ENCODE peak calls at places on chromosomes 11 and 22, in five cellular contexts. T, Y, S, G and V are unnamed samples.

GRCh38 chr11:122933434-122933833 is 48.2 kb downstream of the BSX start:
- DNase-seq in Y (no peak), S (no peak), T (no peak), G (no peak), V (no peak)

GRCh38 chr11:93081694-93082093 is 112.2 kb downstream of the MTNR1B start:
- DNase-seq in G (no peak), S (no peak), Y (no peak), T (no peak), V (no peak)

GRCh38 chr11:78230161-78230877 is 41.6 kb downstream of the USP35 start:
- DNase-seq in T (no peak), Y (no peak), G (no peak), S (no peak), V (no peak)

GRCh38 chr11:125842319-125842948 is 9.3 kb downstream of the PATE4 start:
- DNase-seq in S (peak; percentile 9), G (no peak), T (no peak), Y (no peak), V (no peak)

GRCh38 chr11:5605849-5606248 is 9.4 kb downstream of the TRIM6 start:
- DNase-seq in S (no peak), T (no peak), Y (no peak), G (no peak), V (no peak)

GRCh38 chr11:86741489-86742435 is 58.6 kb upstream of the PRSS23 start:
- DNase-seq in S (no peak), Y (peak; percentile 81), T (peak; percentile 64), G (no peak), V (no peak)

GRCh38 chr11:33178443-33179154 is 17.3 kb upstream of the CSTF3 start:
- DNase-seq in G (no peak), Y (no peak), S (no peak), T (no peak), V (no peak)

GRCh38 chr11:60785806-60786361 is 751 bp downstream of the MS4A10 start:
- DNase-seq in S (no peak), G (no peak), T (no peak), Y (no peak), V (no peak)

GRCh38 chr11:123797065-123797940 is 8.8 kb downstream of the OR6M1 start:
- DNase-seq in T (no peak), Y (no peak), S (no peak), G (no peak), V (no peak)

GRCh38 chr11:22431074-22431473 is 92.9 kb downstream of the SLC17A6 start:
- DNase-seq in Y (no peak), T (no peak), S (no peak), G (no peak), V (no peak)

GRCh38 chr11:96052921-96053631 is 129.2 kb upstream of the MTMR2 start:
- DNase-seq in S (no peak), T (no peak), Y (no peak), G (no peak), V (peak; percentile 53)

GRCh38 chr11:8060801-8061554 is 20.0 kb upstream of the TUB start:
- DNase-seq in Y (no peak), T (no peak), S (no peak), G (no peak), V (no peak)

DNA sequence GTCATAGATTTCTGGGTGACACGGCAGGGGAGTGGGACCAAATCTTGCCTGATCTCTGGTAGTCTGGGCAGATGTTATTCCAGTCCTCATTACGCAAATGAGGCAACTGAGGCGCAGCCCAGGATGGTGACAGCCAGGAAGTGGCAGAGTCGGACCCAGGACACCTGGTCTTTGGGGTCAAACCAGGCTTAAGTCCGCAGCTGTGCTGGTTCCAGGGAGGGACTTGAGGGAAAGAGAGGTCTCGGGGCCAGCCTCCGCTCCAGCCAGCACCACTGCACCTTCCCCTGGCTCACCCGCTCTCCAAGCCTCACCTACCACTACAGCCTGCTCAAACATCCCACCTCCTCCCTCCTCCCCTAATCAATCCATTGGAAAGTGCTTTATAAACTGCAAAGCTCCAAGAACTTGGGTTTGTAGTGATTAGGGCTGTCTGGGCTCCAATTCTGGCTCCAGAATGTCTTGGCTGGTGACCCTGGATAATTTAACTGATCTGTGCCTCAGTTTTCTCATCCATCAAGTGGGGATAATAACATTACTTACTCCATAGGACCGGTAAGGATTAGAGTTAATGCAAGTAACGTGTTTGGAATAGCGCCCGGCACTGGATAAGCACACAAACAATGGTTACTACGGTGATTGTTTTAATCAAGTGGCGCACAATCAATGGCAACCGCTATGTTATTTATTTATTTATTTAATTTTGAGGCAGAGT is 526 bp upstream of the PNPLA5 start:
- DNase-seq in Y (no peak), S (no peak), G (no peak), T (no peak), V (no peak)
- TF ChIP-seq KDM1A in Y (no peak), S (peak; percentile 88), G (no peak), T (no peak), V (no peak)

GRCh38 chr11:77085652-77086051 is 17.0 kb upstream of the OMP start:
- DNase-seq in T (no peak), Y (no peak), S (no peak), G (no peak), V (no peak)
- TF ChIP-seq KDM1A in T (no peak), Y (no peak), S (no peak), G (no peak), V (no peak)

GRCh38 chr22:42397332-42398246 is 34.6 kb downstream of the NFAM1 start:
- DNase-seq in G (no peak), Y (no peak), T (no peak), S (no peak), V (peak; percentile 66)
- TF ChIP-seq KDM1A in G (peak; percentile 84), Y (no peak), T (no peak), S (no peak), V (no peak)

GRCh38 chr22:30488121-30488520 is 16.3 kb upstream of the SEC14L3 start:
- DNase-seq in T (no peak), Y (no peak), S (no peak), G (no peak), V (no peak)

GRCh38 chr22:30485362-30485988 is 13.7 kb upstream of the SEC14L3 start:
- DNase-seq in Y (peak; percentile 34), G (peak; percentile 92), S (peak; percentile 44), T (peak; percentile 84), V (peak; percentile 5)

GRCh38 chr22:30486118-30486517 is 14.3 kb upstream of the SEC14L3 start:
- DNase-seq in Y (no peak), S (no peak), G (no peak), T (no peak), V (no peak)

GRCh38 chr22:30483169-30483568 is 11.4 kb upstream of the SEC14L3 start:
- DNase-seq in Y (no peak), G (no peak), S (no peak), T (no peak), V (no peak)

GRCh38 chr22:30486661-30487115 is 14.9 kb upstream of the SEC14L3 start:
- DNase-seq in S (no peak), G (no peak), Y (no peak), T (peak; percentile 24), V (no peak)
- TF ChIP-seq KDM1A in S (no peak), G (no peak), Y (no peak), T (no peak), V (no peak)

GRCh38 chr11:127492025-127492424 is 491.5 kb upstream of the KIRREL3 start:
- DNase-seq in T (no peak), Y (no peak), S (no peak), G (no peak), V (no peak)
- TF ChIP-seq KDM1A in T (no peak), Y (no peak), S (no peak), G (no peak), V (no peak)

GRCh38 chr11:65429069-65429681 is 6.6 kb downstream of the NEAT1 start:
- DNase-seq in Y (no peak), G (no peak), S (no peak), T (no peak), V (no peak)
- TF ChIP-seq KDM1A in Y (no peak), G (peak; percentile 27), S (no peak), T (no peak), V (no peak)

GRCh38 chr22:28296452-28296851 is 377.4 kb upstream of the PITPNB start:
- DNase-seq in Y (peak; percentile 21), G (no peak), S (no peak), T (no peak), V (no peak)

GRCh38 chr22:28299760-28300159 is 379.9 kb downstream of the TTC28 start:
- DNase-seq in Y (no peak), S (no peak), G (no peak), T (no peak), V (no peak)

GRCh38 chr22:28299329-28299728 is 380.3 kb upstream of the PITPNB start:
- DNase-seq in Y (no peak), T (no peak), S (no peak), G (no peak), V (no peak)

DNA sequence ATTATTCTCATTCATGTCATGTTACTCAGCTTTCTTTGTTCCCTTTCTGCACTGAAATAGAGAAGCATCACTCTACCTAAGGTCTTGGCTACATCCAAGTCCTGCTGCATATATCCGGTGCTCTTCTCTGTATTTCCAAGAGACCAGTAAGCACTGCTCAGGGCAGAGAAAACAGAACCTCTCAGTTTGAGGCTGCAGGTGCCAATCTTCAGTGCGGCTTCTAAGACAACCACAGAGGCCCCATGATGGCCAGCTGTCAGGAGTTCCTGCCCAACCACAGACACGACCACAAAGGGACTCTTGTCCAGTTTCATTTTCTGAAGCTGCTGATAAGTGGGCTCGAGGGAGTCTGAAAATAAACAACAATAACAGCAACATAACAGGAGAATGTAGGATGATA is 378.4 kb upstream of the PITPNB start:
- DNase-seq in T (no peak), G (no peak), S (no peak), Y (no peak), V (no peak)
- TF ChIP-seq KDM1A in T (no peak), G (no peak), S (no peak), Y (no peak), V (no peak)

DNA sequence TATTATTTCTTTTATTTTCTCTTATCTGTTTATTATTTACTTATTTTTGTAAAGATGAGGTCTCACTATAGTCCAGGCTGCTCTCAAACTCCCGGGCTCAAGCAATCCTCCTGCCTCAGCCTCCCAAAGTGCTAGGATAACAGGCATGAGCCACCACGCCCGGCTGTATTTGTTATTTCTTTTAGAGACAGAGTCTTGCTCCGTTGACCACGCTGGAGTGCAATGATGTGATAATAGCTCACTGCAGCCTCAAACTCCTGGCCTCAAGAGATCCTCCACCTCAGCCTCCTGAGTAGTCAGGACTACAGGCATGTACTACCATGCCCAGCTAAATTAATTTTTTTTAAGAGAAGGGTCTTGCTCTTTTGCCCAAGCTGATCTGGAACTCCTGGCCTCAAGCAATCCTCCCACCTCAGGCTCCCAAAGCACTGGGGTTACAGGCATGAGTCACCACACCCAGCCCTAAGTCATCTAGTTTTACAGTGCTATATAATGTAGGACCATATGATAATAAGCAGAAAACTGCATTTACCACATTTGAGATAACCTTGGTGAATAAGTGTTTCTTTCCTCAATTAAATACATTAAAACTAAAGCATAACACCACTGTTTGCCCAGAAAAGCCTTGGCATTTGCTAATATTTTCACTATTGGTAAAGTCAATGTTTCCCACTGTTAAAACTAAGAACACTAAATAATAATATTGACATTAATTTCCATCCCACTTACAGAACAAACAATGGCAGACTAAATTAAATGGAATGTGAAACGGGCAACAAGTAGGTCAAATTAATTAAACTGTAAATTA is 127.5 kb downstream of the SIK3 start:
- DNase-seq in G (no peak), T (no peak), S (no peak), Y (no peak), V (no peak)
- TF ChIP-seq KDM1A in G (no peak), T (no peak), S (no peak), Y (no peak), V (no peak)